ENCODE peak calls at places on chromosome 22, in four cellular contexts. B is K562, F is HepG2, K is GM12878. T is an unnamed sample.
A peak's percentile ranks its signal among the peaks of the same experiment; 100 is the strongest.

GRCh38 chr22:47190957-47191323 is 428.5 kb downstream of the TBC1D22A start:
- DNase-seq in K (no peak), B (no peak), F (no peak), T (no peak)

GRCh38 chr22:42754658-42755057 is 34.0 kb upstream of the A4GALT start:
- DNase-seq in B (peak; percentile 44), K (no peak), F (peak; percentile 94), T (no peak)

GRCh38 chr22:43726964-43727543 is 85.1 kb downstream of the EFCAB6 start:
- DNase-seq in K (no peak), B (no peak), F (no peak), T (no peak)

GRCh38 chr22:35045451-35045850 is 20.5 kb upstream of the ISX start:
- DNase-seq in B (no peak), F (no peak), K (no peak), T (no peak)

GRCh38 chr22:42326301-42326700 is 55.8 kb upstream of the TCF20 start:
- DNase-seq in K (no peak), B (no peak), F (no peak), T (no peak)

GRCh38 chr22:26065847-26066246 is 103.4 kb upstream of the SEZ6L start:
- DNase-seq in F (no peak), B (no peak), K (no peak), T (no peak)

GRCh38 chr22:47333625-47334024 is 571.2 kb downstream of the TBC1D22A start:
- DNase-seq in K (no peak), B (no peak), F (peak; percentile 9), T (no peak)

GRCh38 chr22:23800297-23801237 is 13.8 kb downstream of the SMARCB1 start:
- DNase-seq in B (no peak), F (no peak), K (peak; percentile 87), T (no peak)

GRCh38 chr22:45584121-45584570 is 81.5 kb downstream of the FBLN1 start:
- DNase-seq in F (no peak), B (no peak), K (no peak), T (no peak)

GRCh38 chr22:49268924-49269323 is 558.7 kb downstream of the BRD1 start:
- DNase-seq in B (no peak), F (no peak), K (no peak), T (no peak)

GRCh38 chr22:38270091-38270972 is 2.5 kb downstream of the TMEM184B start:
- DNase-seq in B (peak; percentile 25), F (no peak), K (no peak), T (no peak)

GRCh38 chr22:26952004-26952403 is 294.6 kb downstream of the MIAT start:
- DNase-seq in F (no peak), K (no peak), B (no peak), T (no peak)

GRCh38 chr22:43853328-43853931 is 8.9 kb downstream of the SULT4A1 start:
- DNase-seq in K (no peak), B (no peak), F (no peak), T (no peak)

GRCh38 chr22:36411589-36412258 is 24.0 kb upstream of the MYH9 start:
- DNase-seq in K (no peak), B (no peak), F (peak; percentile 80), T (no peak)

GRCh38 chr22:24706732-24707476 is 67.6 kb downstream of the PIWIL3 start:
- DNase-seq in F (no peak), B (no peak), K (no peak), T (no peak)

GRCh38 chr22:25853902-25854301 is 111.9 kb downstream of the MYO18B start:
- DNase-seq in B (no peak), F (peak; percentile 18), K (no peak), T (peak; percentile 53)

GRCh38 chr22:23613193-23613973 is 18.7 kb downstream of the DRICH1 start:
- DNase-seq in K (no peak), B (no peak), F (peak; percentile 23), T (no peak)

GRCh38 chr22:24400037-24400725 is 27.2 kb upstream of the ADORA2A start:
- DNase-seq in K (peak; percentile 33), B (no peak), F (no peak), T (no peak)

GRCh38 chr22:24244144-24244787 is 616 bp downstream of the GGT5 start:
- DNase-seq in B (peak; percentile 2), K (no peak), F (no peak), T (no peak)

GRCh38 chr22:38623357-38623756 is 32.8 kb downstream of the FAM227A start:
- DNase-seq in F (peak; percentile 62), K (no peak), B (no peak), T (no peak)

GRCh38 chr22:48783821-48784266 is 1043.8 kb downstream of the BRD1 start:
- DNase-seq in K (no peak), F (peak; percentile 55), B (no peak), T (no peak)

GRCh38 chr22:44862981-44863860 is 110.8 kb downstream of the ARHGAP8 start:
- DNase-seq in B (peak; percentile 59), K (no peak), F (no peak), T (no peak)

GRCh38 chr22:39900306-39901227 is at the start of gene GRAP2:
- DNase-seq in F (no peak), K (peak; percentile 94), B (no peak), T (no peak)

GRCh38 chr22:16844529-16844928 is 19.3 kb upstream of the XKR3 start:
- DNase-seq in B (no peak), F (no peak), K (no peak), T (no peak)

GRCh38 chr22:38072322-38073149 is 11.4 kb downstream of the SLC16A8 start:
- DNase-seq in B (no peak), F (no peak), K (no peak), T (no peak)

GRCh38 chr22:49956914-49957825 is 3.4 kb upstream of the PIM3 start:
- DNase-seq in F (no peak), B (no peak), K (no peak), T (no peak)

GRCh38 chr22:37273126-37273845 is 9.0 kb upstream of the CYTH4 start:
- DNase-seq in F (no peak), B (peak; percentile 35), K (no peak), T (no peak)

GRCh38 chr22:40218723-40219294 is 41.1 kb downstream of the TNRC6B start:
- DNase-seq in F (peak; percentile 78), K (no peak), B (no peak), T (no peak)

GRCh38 chr22:38066381-38067027 is 9.3 kb downstream of the PICK1 start:
- DNase-seq in K (no peak), B (no peak), F (no peak), T (no peak)

GRCh38 chr22:50200333-50201190 is at the start of gene SELENOO:
- DNase-seq in B (peak; percentile 90), F (peak; percentile 75), K (no peak), T (peak; percentile 97)

GRCh38 chr22:24023204-24023789 is 12.2 kb downstream of the CABIN1 start:
- DNase-seq in F (no peak), K (no peak), B (no peak), T (no peak)

GRCh38 chr22:35835267-35835997 is 117.8 kb downstream of the APOL5 start:
- DNase-seq in F (no peak), B (no peak), K (no peak), T (no peak)

GRCh38 chr22:41799486-41800347 is 762 bp upstream of the CCDC134 start:
- DNase-seq in K (no peak), F (no peak), B (peak; percentile 68), T (peak; percentile 36)

GRCh38 chr22:44537016-44537936 is 39.2 kb upstream of the RTL6 start:
- DNase-seq in K (no peak), F (no peak), B (no peak), T (no peak)

GRCh38 chr22:44648821-44649566 is 53.0 kb upstream of the PRR5 start:
- DNase-seq in K (no peak), F (no peak), B (no peak), T (no peak)

GRCh38 chr22:49303061-49303735 is 524.5 kb downstream of the BRD1 start:
- DNase-seq in K (no peak), F (no peak), B (no peak), T (no peak)

GRCh38 chr22:30733081-30733680 is 38.5 kb downstream of the OSBP2 start:
- DNase-seq in K (no peak), B (no peak), F (no peak), T (no peak)
- TF ChIP-seq TARDBP in K (no peak), B (no peak), F (no peak), T (no peak)

GRCh38 chr22:21631025-21631424 is 1.2 kb upstream of the YDJC start:
- DNase-seq in F (no peak), K (no peak), B (no peak), T (no peak)

GRCh38 chr22:21629262-21630149 is at the start of gene YDJC:
- DNase-seq in B (peak; percentile 100), F (peak; percentile 90), K (peak; percentile 73), T (peak; percentile 98)

GRCh38 chr22:21626735-21627469 is 2.9 kb downstream of the YDJC start:
- DNase-seq in B (no peak), F (no peak), K (no peak), T (no peak)

GRCh38 chr22:21626073-21626734 is 3.6 kb downstream of the YDJC start:
- DNase-seq in K (no peak), F (no peak), B (no peak), T (no peak)

DNA sequence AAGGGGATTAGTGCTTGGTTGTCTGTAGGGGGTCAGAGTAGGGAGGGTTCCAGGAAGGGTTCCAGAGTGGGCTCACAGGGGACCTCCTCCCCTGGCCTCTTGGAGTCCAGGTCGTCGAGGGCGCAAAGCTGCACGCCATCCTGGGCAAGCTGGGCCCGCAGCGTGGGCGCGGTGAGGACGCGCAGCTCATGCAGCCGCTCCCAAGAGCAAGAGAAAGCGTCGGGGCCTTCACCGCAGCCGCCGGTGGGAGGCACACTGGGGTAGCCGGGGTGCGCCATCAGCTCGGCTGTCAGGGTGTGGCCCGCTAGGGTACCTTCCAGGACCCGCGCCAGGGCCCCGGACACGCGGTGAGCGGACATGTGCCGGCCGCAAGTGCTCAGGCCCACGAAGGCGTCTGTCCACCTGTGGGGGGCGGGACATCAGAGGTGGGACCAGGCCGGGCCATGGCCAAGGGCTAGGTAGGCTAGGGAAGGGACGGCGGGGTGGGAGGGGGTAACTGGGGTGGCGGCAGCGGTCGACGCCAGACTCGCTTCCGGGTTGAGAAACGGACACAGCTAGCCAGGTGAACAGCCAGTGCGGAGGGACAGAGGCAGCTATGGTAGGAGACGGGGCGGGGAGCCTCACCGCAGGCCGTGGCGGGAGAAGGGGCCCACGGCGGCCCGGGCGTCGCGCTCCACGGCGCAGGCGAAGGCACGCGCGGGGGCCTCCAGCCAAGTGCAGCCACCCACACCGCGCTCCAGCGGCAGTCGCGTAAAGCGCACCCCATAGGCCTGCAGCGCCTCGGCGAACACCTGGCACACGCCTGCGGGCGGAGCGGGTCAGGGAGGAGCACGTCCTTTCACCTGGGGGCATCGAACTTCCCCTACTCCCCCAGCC is 1.2 kb downstream of the YDJC start:
- DNase-seq in F (no peak), K (no peak), B (peak; percentile 98), T (no peak)
- TF ChIP-seq FOXK2 in F (no peak), K (no peak), B (no peak), T (no peak)

GRCh38 chr22:19996694-19997384 is 19.8 kb downstream of the ARVCF start:
- DNase-seq in B (no peak), K (no peak), F (no peak), T (no peak)
- TF ChIP-seq TARDBP in B (no peak), K (no peak), F (no peak), T (no peak)

GRCh38 chr22:28800308-28801041 is at the start of gene XBP1:
- DNase-seq in B (peak; percentile 95), K (peak; percentile 63), F (peak; percentile 89), T (peak; percentile 99)

GRCh38 chr22:28799834-28800307 is 498 bp downstream of the XBP1 start:
- DNase-seq in F (no peak), K (no peak), B (peak; percentile 64), T (peak; percentile 62)

GRCh38 chr22:28801845-28802594 is 1.7 kb upstream of the XBP1 start:
- DNase-seq in K (no peak), F (peak; percentile 87), B (peak; percentile 53), T (no peak)

GRCh38 chr22:28798810-28799124 is 1.6 kb downstream of the XBP1 start:
- DNase-seq in F (no peak), K (no peak), B (no peak), T (no peak)

GRCh38 chr22:28799125-28799833 is 1.1 kb downstream of the XBP1 start:
- DNase-seq in B (peak; percentile 15), F (peak; percentile 70), K (no peak), T (peak; percentile 37)
- TF ChIP-seq FOXK2 in B (no peak), F (no peak), K (no peak), T (no peak)

T was measured in HEK293T.